ENCODE peak calls at places on chromosomes 12 and 14, in eight cellular contexts. One of them, this sample, is unnamed.
A peak's percentile ranks its signal among the peaks of the same experiment; 100 is the strongest.

GRCh38 chr14:94123868-94124267 is 5.5 kb downstream of the IFI27L2 start:
- DNase-seq in central memory CD4-positive, alpha-beta T cell: no peak
- DNase-seq in NAMALWA: no peak
- DNase-seq in psoas muscle: no peak
- DNase-seq in EH: no peak
- DNase-seq in PC-9: no peak
- DNase-seq in stimulated activated CD4-positive, alpha-beta T cell treated with anti-CD3 and anti-CD28 coated beads, Interleukin-4, amount 100 ng/mL, for 24 hours: no peak
- DNase-seq in NCI-H446 treated with DMSO at 0.1 percent for 48 hours: no peak
- DNase-seq in this sample: no peak

GRCh38 chr12:53564941-53565340 is 57.7 kb upstream of the NPFF start:
- DNase-seq in central memory CD4-positive, alpha-beta T cell: no peak
- DNase-seq in NAMALWA: no peak
- DNase-seq in psoas muscle: no peak
- DNase-seq in EH: no peak
- DNase-seq in PC-9: no peak
- DNase-seq in stimulated activated CD4-positive, alpha-beta T cell treated with anti-CD3 and anti-CD28 coated beads, Interleukin-4, amount 100 ng/mL, for 24 hours: no peak
- DNase-seq in NCI-H446 treated with DMSO at 0.1 percent for 48 hours: no peak
- DNase-seq in this sample: peak; percentile 9

GRCh38 chr12:43271659-43272058 is 280.3 kb downstream of the ADAMTS20 start:
- DNase-seq in central memory CD4-positive, alpha-beta T cell: no peak
- DNase-seq in NAMALWA: no peak
- DNase-seq in psoas muscle: no peak
- DNase-seq in EH: no peak
- DNase-seq in PC-9: no peak
- DNase-seq in stimulated activated CD4-positive, alpha-beta T cell treated with anti-CD3 and anti-CD28 coated beads, Interleukin-4, amount 100 ng/mL, for 24 hours: no peak
- DNase-seq in NCI-H446 treated with DMSO at 0.1 percent for 48 hours: no peak
- DNase-seq in this sample: peak; percentile 12

GRCh38 chr14:100680439-100681051 is 46.1 kb upstream of the DLK1 start:
- DNase-seq in central memory CD4-positive, alpha-beta T cell: no peak
- DNase-seq in NAMALWA: no peak
- DNase-seq in psoas muscle: no peak
- DNase-seq in EH: peak; percentile 79
- DNase-seq in PC-9: no peak
- DNase-seq in stimulated activated CD4-positive, alpha-beta T cell treated with anti-CD3 and anti-CD28 coated beads, Interleukin-4, amount 100 ng/mL, for 24 hours: no peak
- DNase-seq in NCI-H446 treated with DMSO at 0.1 percent for 48 hours: no peak
- DNase-seq in this sample: peak; percentile 89

GRCh38 chr14:38209572-38210159 is 2.0 kb downstream of the SSTR1 start:
- DNase-seq in central memory CD4-positive, alpha-beta T cell: no peak
- DNase-seq in NAMALWA: no peak
- DNase-seq in psoas muscle: peak; percentile 9
- DNase-seq in EH: no peak
- DNase-seq in PC-9: no peak
- DNase-seq in stimulated activated CD4-positive, alpha-beta T cell treated with anti-CD3 and anti-CD28 coated beads, Interleukin-4, amount 100 ng/mL, for 24 hours: no peak
- DNase-seq in NCI-H446 treated with DMSO at 0.1 percent for 48 hours: no peak
- DNase-seq in this sample: no peak

GRCh38 chr14:63962896-63963295 is 110.1 kb downstream of the SYNE2 start:
- DNase-seq in central memory CD4-positive, alpha-beta T cell: no peak
- DNase-seq in NAMALWA: no peak
- DNase-seq in psoas muscle: no peak
- DNase-seq in EH: no peak
- DNase-seq in PC-9: no peak
- DNase-seq in stimulated activated CD4-positive, alpha-beta T cell treated with anti-CD3 and anti-CD28 coated beads, Interleukin-4, amount 100 ng/mL, for 24 hours: no peak
- DNase-seq in NCI-H446 treated with DMSO at 0.1 percent for 48 hours: no peak
- DNase-seq in this sample: no peak

GRCh38 chr14:94304243-94304642 is 11.2 kb upstream of the SERPINA10 start:
- DNase-seq in central memory CD4-positive, alpha-beta T cell: no peak
- DNase-seq in NAMALWA: no peak
- DNase-seq in psoas muscle: no peak
- DNase-seq in EH: no peak
- DNase-seq in PC-9: no peak
- DNase-seq in stimulated activated CD4-positive, alpha-beta T cell treated with anti-CD3 and anti-CD28 coated beads, Interleukin-4, amount 100 ng/mL, for 24 hours: no peak
- DNase-seq in NCI-H446 treated with DMSO at 0.1 percent for 48 hours: no peak
- DNase-seq in this sample: no peak

GRCh38 chr14:81269100-81269978 is 48.6 kb upstream of the GTF2A1 start:
- DNase-seq in central memory CD4-positive, alpha-beta T cell: peak; percentile 14
- DNase-seq in NAMALWA: peak; percentile 81
- DNase-seq in psoas muscle: no peak
- DNase-seq in EH: peak; percentile 68
- DNase-seq in PC-9: peak; percentile 11
- DNase-seq in stimulated activated CD4-positive, alpha-beta T cell treated with anti-CD3 and anti-CD28 coated beads, Interleukin-4, amount 100 ng/mL, for 24 hours: peak; percentile 21
- DNase-seq in NCI-H446 treated with DMSO at 0.1 percent for 48 hours: peak; percentile 39
- DNase-seq in this sample: peak; percentile 62

GRCh38 chr12:73902270-73902669 is 635.4 kb upstream of the ATXN7L3B start:
- DNase-seq in central memory CD4-positive, alpha-beta T cell: no peak
- DNase-seq in NAMALWA: no peak
- DNase-seq in psoas muscle: no peak
- DNase-seq in EH: no peak
- DNase-seq in PC-9: no peak
- DNase-seq in stimulated activated CD4-positive, alpha-beta T cell treated with anti-CD3 and anti-CD28 coated beads, Interleukin-4, amount 100 ng/mL, for 24 hours: no peak
- DNase-seq in NCI-H446 treated with DMSO at 0.1 percent for 48 hours: no peak
- DNase-seq in this sample: no peak

GRCh38 chr12:67394600-67394999 is 125.4 kb downstream of the CAND1 start:
- DNase-seq in central memory CD4-positive, alpha-beta T cell: no peak
- DNase-seq in NAMALWA: no peak
- DNase-seq in psoas muscle: peak; percentile 68
- DNase-seq in EH: peak; percentile 57
- DNase-seq in PC-9: no peak
- DNase-seq in stimulated activated CD4-positive, alpha-beta T cell treated with anti-CD3 and anti-CD28 coated beads, Interleukin-4, amount 100 ng/mL, for 24 hours: no peak
- DNase-seq in NCI-H446 treated with DMSO at 0.1 percent for 48 hours: peak; percentile 67
- DNase-seq in this sample: peak; percentile 26

This sample was measured in M059J.